ENCODE peak calls at places on chromosomes 16 and 17, in nine cellular contexts. Q is Peyer's patch; Z is A549; E is endothelial cell of umbilical vein; T is fibroblast of lung; W is mammary epithelial cell; S is breast epithelium; R is tibial nerve; V is CD8-positive, alpha-beta T cell. X is an unnamed sample.

GRCh38 chr17:8885968-8886674 is 18.6 kb upstream of the PIK3R6 start:
- DNase-seq in Q (no peak), Z (no peak), E (no peak), T (no peak), W (no peak), S (no peak), R (no peak), V (no peak), X (no peak)

GRCh38 chr16:57987441-57988177 is 12.9 kb downstream of the ZNF319 start:
- DNase-seq in Q (no peak), Z (no peak), E (no peak), T (no peak), W (no peak), S (no peak), R (no peak), V (no peak), X (no peak)

GRCh38 chr16:20136446-20136968 is 62.8 kb upstream of the GPR139 start:
- DNase-seq in Q (no peak), Z (no peak), E (no peak), T (no peak), W (no peak), S (no peak), R (no peak), V (no peak), X (no peak)

GRCh38 chr16:55142405-55142804 is 181.6 kb upstream of the IRX6 start:
- DNase-seq in Q (no peak), Z (no peak), E (no peak), T (no peak), W (no peak), S (no peak), R (no peak), V (no peak), X (no peak)

GRCh38 chr17:69434164-69434579 is 19.7 kb downstream of the MAP2K6 start:
- DNase-seq in Q (no peak), Z (no peak), E (peak; percentile 83), T (peak; percentile 57), W (peak; percentile 78), S (no peak), R (no peak), V (no peak), X (no peak)

GRCh38 chr17:10754109-10754508 is 24.3 kb upstream of the TMEM220 start:
- DNase-seq in Q (no peak), Z (peak; percentile 72), E (no peak), T (no peak), W (no peak), S (no peak), R (no peak), V (no peak), X (peak; percentile 38)

GRCh38 chr17:50948711-50949110 is 82.6 kb upstream of the TOB1 start:
- DNase-seq in Q (peak; percentile 14), Z (no peak), E (no peak), T (no peak), W (no peak), S (no peak), R (no peak), V (no peak), X (no peak)

GRCh38 chr17:18327556-18327955 is 12.5 kb downstream of the SMCR8 start:
- DNase-seq in Q (no peak), Z (no peak), E (no peak), T (no peak), W (no peak), S (no peak), R (no peak), V (no peak), X (no peak)

GRCh38 chr16:842631-843560 is 42.4 kb upstream of the GNG13 start:
- DNase-seq in Q (no peak), Z (no peak), E (no peak), T (no peak), W (no peak), S (no peak), R (no peak), V (no peak), X (no peak)

GRCh38 chr16:844638-845348 is 44.3 kb upstream of the GNG13 start:
- DNase-seq in Q (no peak), Z (no peak), E (no peak), T (no peak), W (no peak), S (no peak), R (no peak), V (no peak), X (no peak)

GRCh38 chr16:842061-842476 is 41.5 kb upstream of the GNG13 start:
- DNase-seq in Q (no peak), Z (no peak), E (peak; percentile 2), T (peak; percentile 7), W (no peak), S (no peak), R (no peak), V (no peak), X (no peak)

GRCh38 chr16:845349-845740 is 44.8 kb upstream of the GNG13 start:
- DNase-seq in Q (no peak), Z (no peak), E (no peak), T (no peak), W (no peak), S (no peak), R (no peak), V (no peak), X (no peak)

GRCh38 chr16:843771-844170 is 43.2 kb upstream of the GNG13 start:
- DNase-seq in Q (no peak), Z (no peak), E (no peak), T (no peak), W (no peak), S (no peak), R (no peak), V (no peak), X (no peak)
- H3K9me3 ChIP-seq in Q (no peaks in the 10 kb centered on the region), Z (peaks cover 3% of the 10 kb centered on the region), E (no peaks in the 10 kb centered on the region), T (no peaks in the 10 kb centered on the region), W (peaks cover 19% of the 10 kb centered on the region), S (peaks cover under 1% of the 10 kb centered on the region), R (no peaks in the 10 kb centered on the region), V (no peaks in the 10 kb centered on the region), X (no peaks in the 10 kb centered on the region)

DNA sequence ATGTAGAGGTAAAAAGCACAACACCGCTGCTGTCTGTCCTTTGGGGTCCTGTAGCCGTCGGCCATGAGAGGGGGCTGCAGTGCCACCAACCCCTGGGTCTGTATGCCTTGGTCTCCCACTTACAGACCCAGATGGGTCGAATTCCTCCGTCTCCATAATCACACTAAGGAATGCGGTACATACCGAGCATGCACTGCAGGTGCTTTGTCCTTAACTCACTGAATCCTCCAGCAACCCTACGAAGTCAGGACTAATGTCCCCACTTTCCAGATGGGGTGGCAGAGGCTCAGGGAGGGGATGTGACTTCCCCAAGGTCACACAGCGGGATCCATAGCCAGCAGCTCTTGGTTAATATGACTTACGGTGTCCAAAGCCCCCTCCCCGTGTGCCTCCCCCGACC is 219.9 kb upstream of the CIBAR2 start:
- DNase-seq in Q (no peak), Z (no peak), E (no peak), T (no peak), W (no peak), S (no peak), R (no peak), V (no peak), X (no peak)
- H3K4me1 ChIP-seq in Q (peaks cover 8% of the 10 kb centered on the region), Z (peaks cover 10% of the 10 kb centered on the region), E (peaks cover 24% of the 10 kb centered on the region), T (no peaks in the 10 kb centered on the region), W (no peaks in the 10 kb centered on the region), S (peaks cover 8% of the 10 kb centered on the region), R (no peaks in the 10 kb centered on the region), V (peaks cover 23% of the 10 kb centered on the region), X (peaks cover 49% of the 10 kb centered on the region)

GRCh38 chr16:77169650-77170236 is 21.2 kb upstream of the MON1B start:
- DNase-seq in Q (no peak), Z (peak; percentile 33), E (peak; percentile 36), T (peak; percentile 5), W (peak; percentile 28), S (no peak), R (no peak), V (no peak), X (peak; percentile 41)
- TF ChIP-seq CTCF in Q (no peak), Z (peak; percentile 56), E (peak; percentile 72), T (peak; percentile 43), W (peak; percentile 73), S (no peak), R (peak; percentile 40), V (peak; percentile 74), X (peak; percentile 78)

DNA sequence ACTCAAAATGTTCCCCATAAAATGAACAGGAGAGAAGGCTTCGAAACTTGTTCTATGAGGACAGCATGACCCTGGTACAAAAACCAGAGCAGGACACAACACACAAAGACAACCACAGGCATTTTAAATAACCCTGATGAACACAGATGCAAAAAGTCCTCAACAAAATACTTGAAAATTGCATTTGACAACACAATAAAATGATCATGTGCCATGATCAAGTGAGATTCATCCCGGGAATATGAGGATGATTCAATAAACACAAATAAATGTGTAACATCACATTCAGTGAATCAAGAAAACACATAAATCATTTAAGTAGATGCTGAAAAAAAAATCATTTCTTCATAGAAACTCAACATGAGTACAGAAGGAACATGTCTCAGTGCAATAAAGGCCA is 208.4 kb upstream of the WSB1 start:
- DNase-seq in Q (no peak), Z (no peak), E (no peak), T (no peak), W (no peak), S (no peak), R (no peak), V (no peak), X (no peak)
- H3K9me3 ChIP-seq in Q (no peaks in the 10 kb centered on the region), Z (no peaks in the 10 kb centered on the region), E (peaks cover 1% of the 10 kb centered on the region), T (no peaks in the 10 kb centered on the region), W (peaks cover 7% of the 10 kb centered on the region), S (no peaks in the 10 kb centered on the region), R (no peaks in the 10 kb centered on the region), V (no peaks in the 10 kb centered on the region), X (no peaks in the 10 kb centered on the region)